ENCODE peak calls at places on chromosomes 7 and 10, in five cellular contexts. G is AG08396; Q is NCI-H1930; B is stimulated activated CD4-positive, alpha-beta T cell treated with anti-CD3 and anti-CD28 coated beads, Interleukin-4, amount 100 ng/mL, for 1 hour; C is NCI-H524. A is an unnamed sample.

GRCh38 chr7:106294334-106294733 is 9.6 kb upstream of the NAMPT start:
- DNase-seq in C (no peak), G (no peak), B (no peak), Q (no peak), A (no peak)

GRCh38 chr7:39002755-39003154 is 25.0 kb downstream of the POU6F2 start:
- DNase-seq in B (no peak), G (no peak), Q (no peak), C (no peak), A (no peak)

GRCh38 chr10:13613519-13613918 is 26.8 kb downstream of the PRPF18 start:
- DNase-seq in Q (no peak), C (no peak), G (peak; percentile 19), B (no peak), A (no peak)

GRCh38 chr10:86798636-86799035 is 42.2 kb downstream of the BMPR1A start:
- DNase-seq in Q (no peak), G (no peak), C (no peak), B (no peak), A (no peak)

GRCh38 chr10:79403441-79404230 is 41.8 kb downstream of the ZCCHC24 start:
- DNase-seq in G (no peak), Q (no peak), C (no peak), B (no peak), A (no peak)

GRCh38 chr10:99533496-99534455 is 1.0 kb downstream of the NKX2-3 start:
- DNase-seq in B (no peak), C (no peak), G (no peak), Q (no peak), A (no peak)

GRCh38 chr7:130071701-130072622 is 1.6 kb downstream of the KLHDC10 start:
- DNase-seq in C (peak; percentile 91), G (peak; percentile 74), B (peak; percentile 31), Q (peak; percentile 48), A (peak; percentile 40)

GRCh38 chr7:143882020-143882610 is 19.9 kb downstream of the TCAF1 start:
- DNase-seq in Q (no peak), B (no peak), G (peak; percentile 46), C (no peak), A (no peak)

GRCh38 chr7:16889851-16890443 is 8.2 kb upstream of the AGR3 start:
- DNase-seq in G (no peak), B (no peak), Q (no peak), C (no peak), A (no peak)

GRCh38 chr7:32496052-32496813 is 944 bp downstream of the AVL9 start:
- DNase-seq in C (no peak), B (no peak), G (no peak), Q (no peak), A (no peak)

GRCh38 chr10:78802866-78803265 is 265.9 kb upstream of the ZMIZ1 start:
- DNase-seq in G (peak; percentile 66), C (peak; percentile 70), B (no peak), Q (no peak), A (no peak)

GRCh38 chr10:123678376-123678775 is 12.2 kb downstream of the GPR26 start:
- DNase-seq in B (no peak), Q (no peak), G (no peak), C (no peak), A (no peak)

GRCh38 chr7:2493205-2493604 is 17.0 kb upstream of the GRIFIN start:
- DNase-seq in G (no peak), B (no peak), Q (no peak), C (no peak), A (no peak)

GRCh38 chr10:80292607-80293239 is 3.3 kb upstream of the MAT1A start:
- DNase-seq in Q (no peak), G (no peak), B (no peak), C (no peak), A (no peak)

GRCh38 chr7:13560441-13560840 is 429.0 kb downstream of the ETV1 start:
- DNase-seq in G (no peak), B (no peak), C (no peak), Q (no peak), A (no peak)

A was measured in NCI-H1417 treated with DMSO at 0.1 percent for 48 hours.